ENCODE peak calls at places on chromosome 5, in ten cellular contexts. Z, T, O, N, L, C, Q, F, M and R are unnamed samples.

GRCh38 chr5:82105457-82105856 is 133.6 kb downstream of the ATG10 start:
- DNase-seq in M (no peak), Z (no peak), N (no peak), F (no peak), O (peak), Q (no peak), C (no peak), L (no peak), T (no peak), R (no peak)

GRCh38 chr5:173256800-173257199 is 21.8 kb upstream of the NKX2-5 start:
- DNase-seq in T (no peak), C (no peak), O (no peak), F (no peak), M (no peak), Q (peak), L (no peak), Z (no peak), N (no peak), R (no peak)

GRCh38 chr5:43007246-43007910 is 32.7 kb downstream of the ANXA2R start:
- DNase-seq in M (peak), L (peak), T (peak), C (peak), F (no peak), O (peak), N (peak), Z (peak), Q (peak), R (peak)

GRCh38 chr5:41903892-41904799 is at the start of gene RIMOC1:
- DNase-seq in Q (peak), M (peak), Z (peak), L (peak), F (peak), C (peak), N (peak), O (peak), T (peak), R (peak)

GRCh38 chr5:35313296-35313695 is 83.0 kb upstream of the PRLR start:
- DNase-seq in Q (no peak), O (peak), C (no peak), M (no peak), L (no peak), Z (no peak), F (no peak), T (no peak), N (no peak), R (peak)

GRCh38 chr5:159040181-159040580 is 59.5 kb downstream of the EBF1 start:
- DNase-seq in Z (no peak), L (no peak), Q (no peak), F (no peak), M (no peak), O (no peak), T (no peak), C (no peak), N (no peak), R (no peak)

GRCh38 chr5:103774736-103775135 is 212.1 kb upstream of the NUDT12 start:
- DNase-seq in O (peak), M (no peak), F (no peak), L (peak), C (no peak), Q (no peak), N (no peak), T (no peak), Z (no peak), R (no peak)

GRCh38 chr5:73638344-73639095 is 12.5 kb downstream of the ARHGEF28 start:
- DNase-seq in M (no peak), N (no peak), Z (no peak), T (no peak), Q (no peak), O (peak), F (no peak), C (no peak), L (peak), R (no peak)

GRCh38 chr5:146001544-146002185 is 65.3 kb downstream of the SH3RF2 start:
- DNase-seq in M (no peak), F (no peak), C (no peak), O (no peak), T (no peak), N (no peak), L (no peak), Z (no peak), Q (no peak), R (no peak)

GRCh38 chr5:38642194-38642987 is 85.9 kb upstream of the LIFR start:
- DNase-seq in C (no peak), Z (no peak), T (no peak), F (no peak), L (no peak), N (no peak), O (no peak), M (no peak), Q (no peak), R (no peak)

GRCh38 chr5:9932770-9933169 is 302.6 kb upstream of the TAS2R1 start:
- DNase-seq in O (peak), L (no peak), C (no peak), T (no peak), Q (no peak), M (no peak), F (no peak), N (no peak), Z (no peak), R (no peak)

GRCh38 chr5:174877987-174878386 is 153.6 kb downstream of the MSX2 start:
- DNase-seq in L (no peak), C (no peak), M (no peak), T (no peak), F (no peak), Q (no peak), O (no peak), N (no peak), Z (no peak), R (no peak)

GRCh38 chr5:35853652-35854051 is 3.0 kb upstream of the IL7R start:
- DNase-seq in O (no peak), T (peak), Q (no peak), M (no peak), F (no peak), L (no peak), N (no peak), C (no peak), Z (no peak), R (no peak)

GRCh38 chr5:149584106-149584505 is 2.8 kb downstream of the ARHGEF37 start:
- DNase-seq in Z (no peak), M (no peak), Q (no peak), T (no peak), C (no peak), N (no peak), O (no peak), L (no peak), F (no peak), R (no peak)

GRCh38 chr5:66848749-66849641 is 252.8 kb downstream of the MAST4 start:
- DNase-seq in L (no peak), O (peak), C (no peak), Q (no peak), T (no peak), N (no peak), Z (no peak), F (no peak), M (no peak), R (no peak)

GRCh38 chr5:1494780-1495524 is 28.8 kb downstream of the LPCAT1 start:
- DNase-seq in Q (no peak), M (no peak), N (no peak), Z (peak), C (no peak), O (no peak), T (peak), L (no peak), F (no peak), R (peak)
- TF ChIP-seq POLR2A in Q (no peak), M (no peak), N (no peak), Z (no peak), C (no peak), O (no peak), T (no peak), L (no peak), F (no peak), R (no peak)

DNA sequence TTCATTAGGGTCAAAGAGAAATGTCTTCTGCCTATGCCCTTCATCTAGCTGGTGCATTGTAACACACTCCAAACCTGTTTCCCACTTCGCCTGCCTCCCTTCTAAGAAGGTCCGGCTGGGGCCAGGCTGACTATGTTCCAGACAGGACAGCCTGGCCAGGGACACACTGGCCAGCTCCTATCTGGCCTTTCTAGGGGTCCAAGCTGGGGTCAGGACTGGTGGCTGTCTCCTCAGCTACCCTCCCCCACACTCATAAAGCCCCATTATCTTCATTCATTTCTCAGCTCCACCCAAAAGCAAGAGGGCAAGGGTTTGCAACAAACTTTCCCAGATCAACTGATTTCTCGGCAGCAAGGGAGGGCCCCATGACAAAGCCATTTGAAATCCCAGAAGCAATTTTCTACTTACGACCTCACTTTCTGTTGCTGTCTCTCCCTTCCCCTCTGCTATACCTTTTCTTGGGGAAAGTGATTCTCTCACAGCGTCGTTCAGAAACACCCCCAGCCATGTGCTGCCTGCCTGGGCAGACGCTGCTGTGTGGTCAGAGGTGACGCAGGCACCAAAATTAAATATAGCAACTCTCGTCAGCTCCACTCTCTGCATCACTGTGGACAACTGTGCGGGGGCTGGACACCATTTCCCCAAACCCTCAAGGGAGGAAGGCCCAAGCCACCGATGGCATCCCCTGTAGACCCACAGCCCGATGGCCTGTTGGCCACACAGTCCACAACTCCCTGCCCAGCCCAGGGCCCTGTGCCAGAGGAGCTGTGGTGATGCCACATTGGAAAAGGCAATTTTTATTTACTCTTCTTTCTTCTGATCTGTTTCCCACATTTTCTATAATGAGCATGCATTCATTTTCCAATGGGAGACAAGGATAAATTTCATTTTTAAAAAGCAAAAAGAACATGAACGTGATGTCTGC is 6.1 kb downstream of the IL13 start:
- DNase-seq in C (no peak), Z (peak), F (no peak), M (no peak), N (no peak), L (no peak), O (no peak), Q (no peak), T (no peak), R (no peak)
- TF ChIP-seq POLR2A in C (no peak), Z (no peak), F (no peak), M (no peak), N (no peak), L (no peak), O (no peak), Q (no peak), T (no peak), R (no peak)

GRCh38 chr5:16539169-16539666 is 73.6 kb upstream of the ZNF622 start:
- DNase-seq in L (peak), F (peak), N (peak), Z (peak), T (peak), O (peak), Q (peak), C (peak), M (peak), R (peak)
- TF ChIP-seq POLR2A in L (no peak), F (no peak), N (no peak), Z (no peak), T (peak), O (no peak), Q (peak), C (no peak), M (no peak), R (no peak)

GRCh38 chr5:180839935-180840334 is 21.1 kb downstream of the ZFP62 start:
- DNase-seq in Z (no peak), T (no peak), L (no peak), C (no peak), Q (no peak), N (no peak), F (no peak), O (no peak), M (no peak), R (no peak)
- TF ChIP-seq POLR2A in Z (no peak), T (no peak), L (no peak), C (no peak), Q (no peak), N (no peak), F (no peak), O (no peak), M (no peak), R (no peak)

GRCh38 chr5:77639624-77640023 is 1.1 kb upstream of the OTP start:
- DNase-seq in M (no peak), T (no peak), O (no peak), Z (no peak), F (no peak), N (no peak), Q (no peak), L (no peak), C (no peak), R (no peak)

GRCh38 chr5:77641963-77642589 is 3.6 kb upstream of the OTP start:
- DNase-seq in C (no peak), N (no peak), L (no peak), T (no peak), Z (no peak), M (no peak), F (no peak), Q (no peak), O (no peak), R (no peak)

GRCh38 chr5:77641397-77641943 is 3.0 kb upstream of the OTP start:
- DNase-seq in F (no peak), O (no peak), Z (no peak), N (no peak), L (no peak), Q (no peak), M (no peak), T (no peak), C (no peak), R (no peak)

GRCh38 chr5:77638763-77639451 is 394 bp upstream of the OTP start:
- DNase-seq in M (no peak), C (no peak), Z (no peak), O (no peak), T (no peak), N (no peak), L (peak), F (no peak), Q (no peak), R (no peak)

GRCh38 chr5:77640577-77641396 is 2.3 kb upstream of the OTP start:
- DNase-seq in L (no peak), N (no peak), O (no peak), Z (no peak), Q (peak), T (no peak), C (no peak), M (no peak), F (no peak), R (no peak)
- TF ChIP-seq POLR2A in L (no peak), N (no peak), O (no peak), Z (no peak), Q (no peak), T (no peak), C (no peak), M (no peak), F (no peak), R (no peak)

GRCh38 chr5:54254482-54255198 is 55.7 kb downstream of the ARL15 start:
- DNase-seq in F (no peak), C (no peak), M (no peak), O (no peak), T (no peak), Z (no peak), N (peak), L (peak), Q (peak), R (no peak)
- TF ChIP-seq POLR2A in F (no peak), C (no peak), M (no peak), O (no peak), T (no peak), Z (no peak), N (no peak), L (no peak), Q (no peak), R (no peak)

DNA sequence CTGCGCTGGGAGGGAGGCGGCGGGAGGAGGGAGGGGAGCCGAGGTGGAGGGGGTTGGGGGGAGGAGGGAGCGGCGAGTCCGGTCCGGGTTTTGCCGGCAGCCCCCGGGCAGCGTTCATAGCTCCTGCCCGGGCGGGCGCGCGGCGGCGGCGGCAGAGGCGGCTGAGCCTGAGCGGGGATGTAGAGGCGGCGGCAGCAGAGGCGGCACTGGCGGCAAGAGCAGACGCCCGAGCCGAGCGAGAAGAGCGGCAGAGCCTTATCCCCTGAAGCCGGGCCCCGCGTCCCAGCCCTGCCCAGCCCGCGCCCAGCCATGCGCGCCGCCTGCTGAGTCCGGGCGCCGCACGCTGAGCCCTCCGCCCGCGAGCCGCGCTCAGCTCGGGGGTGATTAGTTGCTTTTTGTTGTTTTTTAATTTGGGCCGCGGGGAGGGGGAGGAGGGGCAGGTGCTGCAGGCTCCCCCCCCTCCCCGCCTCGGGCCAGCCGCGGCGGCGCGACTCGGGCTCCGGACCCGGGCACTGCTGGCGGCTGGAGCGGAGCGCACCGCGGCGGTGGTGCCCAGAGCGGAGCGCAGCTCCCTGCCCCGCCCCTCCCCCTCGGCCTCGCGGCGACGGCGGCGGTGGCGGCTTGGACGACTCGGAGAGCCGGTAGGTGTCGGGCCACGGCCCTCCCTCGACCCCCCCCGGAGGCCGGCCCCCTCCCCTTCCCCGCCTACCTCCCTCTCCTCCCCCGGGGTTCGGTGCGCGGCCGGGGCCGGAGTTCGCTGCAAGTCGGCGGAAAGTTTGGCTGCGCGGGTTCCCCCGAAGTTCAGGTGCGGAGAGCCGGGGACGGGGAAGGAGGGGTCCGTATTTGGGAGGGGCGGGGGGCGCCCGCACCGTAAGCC is at the start of gene CXXC5:
- DNase-seq in L (peak), T (peak), F (peak), Q (peak), Z (peak), N (no peak), C (peak), M (no peak), O (peak), R (peak)
- TF ChIP-seq POLR2A in L (peak), T (peak), F (peak), Q (peak), Z (no peak), N (peak), C (no peak), M (peak), O (peak), R (no peak)